ENCODE peak calls at places on chromosomes 7 and 10, in six cellular contexts. A is mesendoderm; E is fibroblast of pulmonary artery; M is NCI-H748 treated with DMSO at 0.1 percent for 48 hours; D is HT1080; W is activated effector memory CD4-positive, alpha-beta T cell treated with anti-CD3 and anti-CD28 coated beads, Interleukin-2, amount 50 U/mL, for 16 hours. R is an unnamed sample.

GRCh38 chr7:158022601-158023000 is 565.0 kb downstream of the PTPRN2 start:
- DNase-seq in A (no peak), E (no peak), M (no peak), D (no peak), W (peak; percentile 10), R (no peak)

GRCh38 chr7:30321992-30322637 is 37.7 kb downstream of the ZNRF2 start:
- DNase-seq in A (no peak), E (peak; percentile 50), M (no peak), D (no peak), W (no peak), R (no peak)

GRCh38 chr10:88107296-88107695 is 243.9 kb downstream of the PTEN start:
- DNase-seq in A (no peak), E (no peak), M (no peak), D (no peak), W (no peak), R (no peak)

GRCh38 chr10:68989317-68989990 is 851 bp downstream of the KIFBP start:
- DNase-seq in A (no peak), E (peak; percentile 16), M (no peak), D (no peak), W (no peak), R (no peak)

GRCh38 chr7:26200113-26200443 is 468 bp downstream of the HNRNPA2B1 start:
- DNase-seq in A (peak; percentile 80), E (peak; percentile 45), M (peak; percentile 62), D (peak; percentile 63), W (peak; percentile 92), R (no peak)

GRCh38 chr10:101625821-101626412 is 37.8 kb downstream of the DPCD start:
- DNase-seq in A (no peak), E (no peak), M (no peak), D (no peak), W (no peak), R (no peak)

GRCh38 chr7:74525881-74526280 is 72.2 kb downstream of the GTF2IRD1 start:
- DNase-seq in A (peak; percentile 69), E (no peak), M (peak; percentile 61), D (no peak), W (no peak), R (peak; percentile 84)

GRCh38 chr10:52668024-52668423 is 104.6 kb downstream of the MBL2 start:
- DNase-seq in A (no peak), E (no peak), M (no peak), D (peak; percentile 68), W (no peak), R (no peak)

GRCh38 chr10:118062798-118063238 is 16.1 kb upstream of the RAB11FIP2 start:
- DNase-seq in A (peak; percentile 10), E (no peak), M (no peak), D (no peak), W (no peak), R (no peak)

GRCh38 chr10:71076473-71077142 is 135.8 kb upstream of the UNC5B start:
- DNase-seq in A (peak; percentile 60), E (no peak), M (peak; percentile 29), D (no peak), W (peak; percentile 41), R (peak; percentile 31)

GRCh38 chr7:7110706-7111105 is 71.6 kb upstream of the C1GALT1 start:
- DNase-seq in A (no peak), E (no peak), M (no peak), D (no peak), W (no peak), R (no peak)

GRCh38 chr7:11319491-11320274 is 346.0 kb downstream of the PHF14 start:
- DNase-seq in A (no peak), E (no peak), M (no peak), D (peak; percentile 90), W (no peak), R (no peak)

GRCh38 chr7:69597278-69598076 is 798 bp upstream of the AUTS2 start:
- DNase-seq in A (peak; percentile 61), E (no peak), M (no peak), D (no peak), W (no peak), R (peak; percentile 54)

GRCh38 chr10:105585753-105586152 is 944.7 kb downstream of the SORCS3 start:
- DNase-seq in A (peak; percentile 71), E (peak; percentile 12), M (no peak), D (peak; percentile 79), W (no peak), R (no peak)

GRCh38 chr10:105398202-105398601 is 757.1 kb downstream of the SORCS3 start:
- DNase-seq in A (no peak), E (peak; percentile 1), M (peak; percentile 31), D (peak; percentile 30), W (no peak), R (no peak)

GRCh38 chr7:30936650-30937245 is 25.1 kb downstream of the AQP1 start:
- DNase-seq in A (no peak), E (no peak), M (no peak), D (no peak), W (no peak), R (no peak)

GRCh38 chr7:79598351-79598750 is 144.9 kb upstream of the MAGI2 start:
- DNase-seq in A (no peak), E (no peak), M (peak; percentile 90), D (no peak), W (no peak), R (no peak)

GRCh38 chr7:140625908-140626868 is 14.4 kb downstream of the DENND2A start:
- DNase-seq in A (peak; percentile 98), E (peak; percentile 98), M (no peak), D (peak; percentile 99), W (peak; percentile 33), R (peak; percentile 62)

GRCh38 chr10:102853944-102854694 is at the start of gene BORCS7:
- DNase-seq in A (peak; percentile 99), E (peak; percentile 98), M (peak; percentile 82), D (peak; percentile 97), W (peak; percentile 94), R (peak; percentile 92)

R was measured in iPS-NIHi11.